ENCODE peak calls at places on chromosomes 12 and 14, in seven cellular contexts. W is GM23338, J is mammary epithelial cell, B is mesendoderm, F is GM12878, M is GM23248, Z is neural progenitor cell. D is an unnamed sample.
A peak's percentile ranks its signal among the peaks of the same experiment; 100 is the strongest.

GRCh38 chr14:94136575-94137331 is 7.3 kb upstream of the IFI27L2 start:
- DNase-seq in J (peak; percentile 71), Z (peak; percentile 89), W (peak; percentile 94), F (no peak), B (peak; percentile 90), M (peak; percentile 86), D (peak; percentile 62)

GRCh38 chr12:67795235-67795634 is 146.7 kb downstream of the DYRK2 start:
- DNase-seq in W (no peak), B (no peak), M (no peak), F (no peak), J (no peak), Z (no peak), D (no peak)

GRCh38 chr12:130639759-130640158 is 76.3 kb downstream of the RIMBP2 start:
- DNase-seq in J (no peak), Z (no peak), B (no peak), M (no peak), F (no peak), W (no peak), D (no peak)

GRCh38 chr14:93072659-93073365 is 42.9 kb downstream of the ITPK1 start:
- DNase-seq in J (no peak), F (peak; percentile 48), Z (no peak), W (no peak), B (no peak), M (no peak), D (no peak)

GRCh38 chr12:113092478-113093408 is 36.2 kb downstream of the DTX1 start:
- DNase-seq in W (peak; percentile 95), B (peak; percentile 74), M (peak; percentile 22), J (no peak), Z (peak; percentile 82), F (no peak), D (no peak)

GRCh38 chr14:29242755-29243340 is 476.3 kb downstream of the FOXG1 start:
- DNase-seq in J (no peak), F (no peak), Z (no peak), B (peak; percentile 10), M (peak; percentile 62), W (no peak), D (no peak)

GRCh38 chr14:99544971-99545370 is 59.0 kb downstream of the CCDC85C start:
- DNase-seq in B (no peak), F (no peak), J (no peak), W (no peak), Z (no peak), M (no peak), D (no peak)

GRCh38 chr14:86596024-86596423 is 1066.1 kb downstream of the FLRT2 start:
- DNase-seq in Z (no peak), W (no peak), F (no peak), B (no peak), J (no peak), M (no peak), D (no peak)

GRCh38 chr14:89276424-89276975 is 140.5 kb downstream of the FOXN3 start:
- DNase-seq in M (no peak), W (no peak), F (peak; percentile 94), J (peak; percentile 42), Z (no peak), B (no peak), D (peak; percentile 34)

GRCh38 chr12:66188584-66189475 is at the start of gene IRAK3:
- DNase-seq in B (peak; percentile 58), J (peak; percentile 37), Z (peak; percentile 74), F (no peak), W (peak; percentile 69), M (peak; percentile 82), D (peak; percentile 37)

GRCh38 chr14:67491285-67491684 is 2.8 kb upstream of the TMEM229B start:
- DNase-seq in J (no peak), Z (no peak), M (no peak), B (peak; percentile 77), F (no peak), W (peak; percentile 38), D (no peak)

GRCh38 chr14:96217381-96217913 is 12.8 kb downstream of the BDKRB2 start:
- DNase-seq in J (no peak), F (no peak), B (no peak), W (no peak), M (no peak), Z (no peak), D (no peak)

GRCh38 chr12:111304642-111305071 is 64.2 kb downstream of the PHETA1 start:
- DNase-seq in Z (peak; percentile 22), J (no peak), M (no peak), B (peak; percentile 78), F (no peak), W (peak; percentile 71), D (no peak)

GRCh38 chr12:50251619-50252300 is 31.6 kb downstream of the LIMA1 start:
- DNase-seq in F (no peak), J (peak; percentile 60), Z (no peak), W (no peak), B (no peak), M (no peak), D (peak; percentile 70)

GRCh38 chr12:10140001-10140400 is 10.0 kb upstream of the CLEC7A start:
- DNase-seq in W (peak; percentile 69), Z (peak; percentile 64), B (peak; percentile 71), M (peak; percentile 80), J (peak; percentile 44), F (peak; percentile 48), D (peak; percentile 77)

GRCh38 chr12:75868501-75868900 is 163.1 kb downstream of the PHLDA1 start:
- DNase-seq in B (no peak), J (no peak), Z (no peak), W (no peak), F (no peak), M (no peak), D (no peak)

GRCh38 chr14:106141242-106142220 is 615.1 kb downstream of the TMEM121 start:
- DNase-seq in F (no peak), M (no peak), J (no peak), B (no peak), Z (no peak), W (no peak), D (no peak)

GRCh38 chr12:25040593-25040992 is 91.7 kb upstream of the BCAT1 start:
- DNase-seq in W (peak; percentile 11), Z (no peak), B (no peak), J (no peak), M (no peak), F (no peak), D (no peak)

GRCh38 chr12:1993341-1993740 is 10.9 kb downstream of the DCP1B start:
- DNase-seq in F (no peak), W (no peak), Z (no peak), J (peak; percentile 94), M (peak; percentile 92), B (no peak), D (peak; percentile 95)

GRCh38 chr14:54901380-54902142 is 1.1 kb downstream of the GCH1 start:
- DNase-seq in Z (peak; percentile 40), B (peak; percentile 19), F (no peak), M (peak; percentile 28), W (peak; percentile 50), J (no peak), D (no peak)

GRCh38 chr14:98056946-98057345 is 1215.1 kb downstream of the BCL11B start:
- DNase-seq in B (no peak), F (no peak), M (no peak), Z (no peak), J (no peak), W (no peak), D (no peak)

GRCh38 chr14:52003324-52003723 is 14.0 kb downstream of the RTRAF start:
- DNase-seq in Z (no peak), J (no peak), F (no peak), M (no peak), W (no peak), B (no peak), D (peak; percentile 53)

GRCh38 chr12:86914716-86915115 is 658.5 kb upstream of the MGAT4C start:
- DNase-seq in B (peak; percentile 67), F (no peak), W (peak; percentile 67), J (peak; percentile 32), M (peak; percentile 53), Z (peak; percentile 54), D (peak; percentile 81)

DNA sequence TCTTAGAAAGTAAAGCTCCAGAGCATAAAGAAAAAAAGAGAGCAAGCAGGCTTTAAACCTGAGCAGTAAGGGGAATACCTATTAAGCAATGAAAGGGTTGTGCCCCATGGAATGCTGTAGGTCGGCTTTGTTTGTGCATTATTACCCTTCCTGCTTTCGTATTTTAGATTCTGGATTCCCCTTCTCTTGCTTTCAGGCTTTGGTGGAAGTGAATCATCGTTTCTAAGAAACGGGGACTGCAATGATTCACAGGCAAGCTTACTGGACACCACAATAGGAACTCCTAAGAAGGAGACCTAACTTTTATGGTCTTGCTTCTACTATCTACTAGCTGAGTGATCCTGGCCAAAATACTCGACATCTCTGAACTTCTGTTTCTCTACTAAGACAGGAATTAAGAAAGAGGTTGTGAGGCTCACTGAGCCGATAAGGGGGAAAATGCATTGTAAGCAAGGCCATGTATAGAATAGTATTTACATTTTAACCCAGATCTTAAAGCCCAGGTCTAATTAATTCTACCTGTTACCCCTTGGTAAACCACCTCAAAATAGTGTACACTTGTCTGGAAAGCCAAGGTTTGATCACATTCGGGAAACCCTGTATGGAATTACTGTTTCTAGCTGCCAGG is 1.2 kb upstream of the BMAL2 start:
- DNase-seq in Z (no peak), J (peak; percentile 99), F (peak; percentile 76), B (no peak), W (no peak), M (peak; percentile 93), D (peak; percentile 97)
- H3K27me3 ChIP-seq in Z (peaks cover 43% of the 10 kb centered on the region), J (no peaks in the 10 kb centered on the region), F (no peaks in the 10 kb centered on the region), B (no peaks in the 10 kb centered on the region), W (peaks cover 38% of the 10 kb centered on the region), M (no peaks in the 10 kb centered on the region), D (no peaks in the 10 kb centered on the region)

DNA sequence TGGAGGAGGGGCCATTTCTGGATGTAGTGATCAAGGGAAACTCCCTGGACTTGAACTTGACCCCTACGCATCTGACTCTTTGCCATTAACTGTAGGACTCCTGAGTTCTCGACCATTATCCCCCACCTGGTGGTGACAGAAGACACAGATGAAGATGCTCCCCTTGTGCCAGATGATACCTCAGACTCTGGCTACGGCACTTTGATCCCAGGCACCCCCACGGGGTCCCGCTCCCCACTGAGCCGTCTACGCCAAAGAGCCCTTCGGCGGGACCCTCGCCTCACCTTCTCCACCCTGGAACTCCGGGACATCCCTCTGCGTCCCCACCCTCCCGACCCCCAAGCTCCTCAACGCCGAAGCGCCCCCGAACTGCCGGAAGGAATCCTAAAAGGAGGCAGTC is 14.7 kb downstream of the TNFRSF1A start:
- DNase-seq in B (no peak), Z (no peak), M (no peak), F (no peak), W (no peak), J (no peak), D (no peak)
- H3K4me2 ChIP-seq in B (no peak overlapping the region), Z (no peak overlapping the region), M (no peak overlapping the region), F (no peak overlapping the region), W (peak overlapping the region; percentile 44), J (no peak overlapping the region), D (no peak overlapping the region)

GRCh38 chr12:108879615-108880254 is at the start of gene DAO:
- DNase-seq in F (no peak), W (no peak), Z (no peak), J (no peak), M (no peak), B (no peak), D (no peak)
- H3K27me3 ChIP-seq in F (no peaks in the 10 kb centered on the region), W (no peaks in the 10 kb centered on the region), Z (no peaks in the 10 kb centered on the region), J (no peaks in the 10 kb centered on the region), M (no peaks in the 10 kb centered on the region), B (no peaks in the 10 kb centered on the region), D (no peaks in the 10 kb centered on the region)

DNA sequence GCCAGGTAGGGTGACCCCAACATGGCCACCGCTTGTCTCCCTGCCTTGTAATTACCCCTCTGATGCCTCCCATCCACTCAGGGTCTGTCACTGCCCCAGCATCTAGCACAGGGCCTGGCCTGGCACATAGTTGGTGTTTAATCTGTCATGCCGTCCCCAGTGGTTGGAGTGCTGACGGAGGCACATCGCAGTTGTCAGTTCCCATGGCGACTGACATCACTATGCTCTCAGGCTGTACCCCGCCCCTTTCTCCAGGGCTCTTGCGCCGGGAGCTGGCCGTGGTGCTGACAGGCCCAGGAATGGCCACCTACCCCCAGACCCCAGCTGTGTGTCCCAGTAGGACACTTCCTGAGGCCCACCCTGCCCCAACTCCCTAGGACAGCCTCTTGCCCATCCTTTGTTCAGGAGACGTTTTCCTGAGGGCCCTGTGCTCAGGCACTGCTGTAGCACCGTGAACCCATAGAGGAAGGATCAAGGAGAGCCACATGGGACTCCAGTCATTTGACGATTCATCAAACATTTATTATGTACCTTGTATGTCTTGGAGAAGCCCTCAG is 23.0 kb downstream of the FAM222A start:
- DNase-seq in F (no peak), B (peak; percentile 97), W (peak; percentile 95), Z (peak; percentile 96), M (peak; percentile 78), J (no peak), D (peak; percentile 42)
- H3K4me2 ChIP-seq in F (no peak overlapping the region), B (no peak overlapping the region), W (peak overlapping the region; percentile 60), Z (peak overlapping the region; percentile 12), M (no peak overlapping the region), J (no peak overlapping the region), D (no peak overlapping the region)